ENCODE peak calls at places on chromosomes 6 and 20, in four cellular contexts. K, I, C and A are unnamed samples.

GRCh38 chr6:26173836-26174144 is 86.6 kb downstream of the HFE start:
- DNase-seq in K (no peak), I (no peak), C (no peak), A (no peak)

GRCh38 chr6:138297761-138298298 is 79.5 kb upstream of the PBOV1 start:
- DNase-seq in K (no peak), I (no peak), C (peak), A (no peak)

GRCh38 chr6:167350731-167351655 is 26.1 kb downstream of the TTLL2 start:
- DNase-seq in K (no peak), I (peak), C (peak), A (no peak)

GRCh38 chr6:21895591-21895990 is 302.0 kb downstream of the SOX4 start:
- DNase-seq in K (no peak), I (no peak), C (no peak), A (no peak)

GRCh38 chr6:90080876-90081464 is 186.7 kb downstream of the GJA10 start:
- DNase-seq in K (no peak), I (peak), C (no peak), A (no peak)

GRCh38 chr20:47509685-47510084 is 8.0 kb downstream of the NCOA3 start:
- DNase-seq in K (no peak), I (no peak), C (no peak), A (no peak)

GRCh38 chr6:85390105-85390728 is 59.7 kb upstream of the NT5E start:
- DNase-seq in K (no peak), I (no peak), C (no peak), A (no peak)

GRCh38 chr6:166286831-166287271 is 21.3 kb downstream of the PRR18 start:
- DNase-seq in K (no peak), I (no peak), C (no peak), A (no peak)

GRCh38 chr20:7841291-7841966 is 98.8 kb downstream of the HAO1 start:
- DNase-seq in K (no peak), I (no peak), C (peak), A (peak)

GRCh38 chr6:4740032-4740431 is 36.2 kb upstream of the CDYL start:
- DNase-seq in K (no peak), I (no peak), C (no peak), A (no peak)

GRCh38 chr6:12661690-12662089 is 54.9 kb upstream of the PHACTR1 start:
- DNase-seq in K (no peak), I (no peak), C (no peak), A (no peak)

GRCh38 chr20:17630151-17630805 is 51.8 kb downstream of the RRBP1 start:
- DNase-seq in K (no peak), I (no peak), C (no peak), A (no peak)